ENCODE peak calls at places on chromosomes 1 and 21, in eight cellular contexts. One of them, this sample, is unnamed.

GRCh38 chr1:2105781-2106524 is 55.7 kb downstream of the PRKCZ start:
- DNase-seq in GM23338: no peak
- DNase-seq in body of pancreas: no peak
- DNase-seq in heart right ventricle: peak
- DNase-seq in effector memory CD4-positive, alpha-beta T cell: no peak
- DNase-seq in A549: no peak
- DNase-seq in prostate gland: no peak
- DNase-seq in mammary epithelial cell: no peak
- DNase-seq in this sample: no peak

GRCh38 chr1:48619529-48619928 is 147.5 kb upstream of the SPATA6 start:
- DNase-seq in effector memory CD4-positive, alpha-beta T cell: no peak
- DNase-seq in body of pancreas: no peak
- DNase-seq in A549: peak
- DNase-seq in heart right ventricle: peak
- DNase-seq in prostate gland: no peak
- DNase-seq in GM23338: peak
- DNase-seq in mammary epithelial cell: peak
- DNase-seq in this sample: no peak

GRCh38 chr1:205572426-205572825 is 59.4 kb downstream of the ELK4 start:
- DNase-seq in heart right ventricle: no peak
- DNase-seq in body of pancreas: no peak
- DNase-seq in mammary epithelial cell: no peak
- DNase-seq in prostate gland: no peak
- DNase-seq in GM23338: no peak
- DNase-seq in A549: no peak
- DNase-seq in effector memory CD4-positive, alpha-beta T cell: no peak
- DNase-seq in this sample: no peak

GRCh38 chr1:175591083-175591743 is 152.2 kb downstream of the TNR start:
- DNase-seq in effector memory CD4-positive, alpha-beta T cell: no peak
- DNase-seq in prostate gland: peak
- DNase-seq in GM23338: no peak
- DNase-seq in A549: no peak
- DNase-seq in body of pancreas: peak
- DNase-seq in mammary epithelial cell: no peak
- DNase-seq in heart right ventricle: peak
- DNase-seq in this sample: no peak

GRCh38 chr1:166700696-166701095 is 138.6 kb upstream of the POGK start:
- DNase-seq in effector memory CD4-positive, alpha-beta T cell: no peak
- DNase-seq in mammary epithelial cell: no peak
- DNase-seq in heart right ventricle: no peak
- DNase-seq in A549: no peak
- DNase-seq in prostate gland: no peak
- DNase-seq in GM23338: no peak
- DNase-seq in body of pancreas: no peak
- DNase-seq in this sample: no peak

GRCh38 chr21:44300262-44300959 is 558 bp downstream of the PFKL start:
- DNase-seq in body of pancreas: peak
- DNase-seq in prostate gland: peak
- DNase-seq in GM23338: peak
- DNase-seq in A549: peak
- DNase-seq in heart right ventricle: peak
- DNase-seq in mammary epithelial cell: peak
- DNase-seq in effector memory CD4-positive, alpha-beta T cell: peak
- DNase-seq in this sample: peak

GRCh38 chr1:241688940-241689368 is 36.9 kb downstream of the WDR64 start:
- DNase-seq in A549: no peak
- DNase-seq in mammary epithelial cell: peak
- DNase-seq in effector memory CD4-positive, alpha-beta T cell: no peak
- DNase-seq in heart right ventricle: no peak
- DNase-seq in body of pancreas: no peak
- DNase-seq in GM23338: no peak
- DNase-seq in prostate gland: no peak
- DNase-seq in this sample: no peak

GRCh38 chr21:34983680-34984086 is 65.4 kb downstream of the RUNX1 start:
- DNase-seq in heart right ventricle: no peak
- DNase-seq in effector memory CD4-positive, alpha-beta T cell: peak
- DNase-seq in body of pancreas: no peak
- DNase-seq in mammary epithelial cell: peak
- DNase-seq in A549: no peak
- DNase-seq in prostate gland: no peak
- DNase-seq in GM23338: no peak
- DNase-seq in this sample: no peak

GRCh38 chr1:30982937-30983336 is 74.4 kb upstream of the SDC3 start:
- DNase-seq in prostate gland: no peak
- DNase-seq in A549: no peak
- DNase-seq in GM23338: no peak
- DNase-seq in body of pancreas: peak
- DNase-seq in effector memory CD4-positive, alpha-beta T cell: no peak
- DNase-seq in heart right ventricle: no peak
- DNase-seq in mammary epithelial cell: no peak
- DNase-seq in this sample: no peak

GRCh38 chr1:203207751-203208150 is 21.2 kb upstream of the CHI3L1 start:
- DNase-seq in heart right ventricle: no peak
- DNase-seq in A549: no peak
- DNase-seq in effector memory CD4-positive, alpha-beta T cell: no peak
- DNase-seq in prostate gland: no peak
- DNase-seq in mammary epithelial cell: no peak
- DNase-seq in GM23338: no peak
- DNase-seq in body of pancreas: no peak
- DNase-seq in this sample: no peak

GRCh38 chr21:29025328-29025713 is 853 bp downstream of the USP16 start:
- DNase-seq in heart right ventricle: no peak
- DNase-seq in GM23338: peak
- DNase-seq in prostate gland: no peak
- DNase-seq in A549: no peak
- DNase-seq in body of pancreas: no peak
- DNase-seq in effector memory CD4-positive, alpha-beta T cell: no peak
- DNase-seq in mammary epithelial cell: peak
- DNase-seq in this sample: no peak

GRCh38 chr21:21688877-21689276 is 690.7 kb downstream of the NCAM2 start:
- DNase-seq in heart right ventricle: peak
- DNase-seq in body of pancreas: no peak
- DNase-seq in GM23338: peak
- DNase-seq in prostate gland: no peak
- DNase-seq in effector memory CD4-positive, alpha-beta T cell: no peak
- DNase-seq in A549: no peak
- DNase-seq in mammary epithelial cell: no peak
- DNase-seq in this sample: no peak

GRCh38 chr1:193432979-193433587 is 246.7 kb upstream of the B3GALT2 start:
- DNase-seq in mammary epithelial cell: no peak
- DNase-seq in A549: no peak
- DNase-seq in effector memory CD4-positive, alpha-beta T cell: no peak
- DNase-seq in prostate gland: no peak
- DNase-seq in body of pancreas: no peak
- DNase-seq in GM23338: no peak
- DNase-seq in heart right ventricle: no peak
- DNase-seq in this sample: no peak

GRCh38 chr1:161071886-161072371 is 2.2 kb upstream of the ARHGAP30 start:
- DNase-seq in GM23338: peak
- DNase-seq in prostate gland: peak
- DNase-seq in mammary epithelial cell: no peak
- DNase-seq in effector memory CD4-positive, alpha-beta T cell: peak
- DNase-seq in A549: peak
- DNase-seq in heart right ventricle: peak
- DNase-seq in body of pancreas: peak
- DNase-seq in this sample: peak

GRCh38 chr1:98674075-98674781 is 12.7 kb downstream of the SNX7 start:
- DNase-seq in A549: no peak
- DNase-seq in effector memory CD4-positive, alpha-beta T cell: no peak
- DNase-seq in heart right ventricle: no peak
- DNase-seq in prostate gland: no peak
- DNase-seq in GM23338: no peak
- DNase-seq in mammary epithelial cell: no peak
- DNase-seq in body of pancreas: no peak
- DNase-seq in this sample: no peak

GRCh38 chr1:228228601-228229074 is 20.8 kb downstream of the OBSCN start:
- DNase-seq in mammary epithelial cell: peak
- DNase-seq in GM23338: no peak
- DNase-seq in body of pancreas: no peak
- DNase-seq in heart right ventricle: no peak
- DNase-seq in prostate gland: no peak
- DNase-seq in effector memory CD4-positive, alpha-beta T cell: no peak
- DNase-seq in A549: peak
- DNase-seq in this sample: no peak

GRCh38 chr1:40711465-40712404 is 20.2 kb downstream of the NFYC start:
- DNase-seq in prostate gland: peak
- DNase-seq in effector memory CD4-positive, alpha-beta T cell: no peak
- DNase-seq in GM23338: no peak
- DNase-seq in A549: no peak
- DNase-seq in heart right ventricle: no peak
- DNase-seq in body of pancreas: peak
- DNase-seq in mammary epithelial cell: peak
- DNase-seq in this sample: no peak

GRCh38 chr1:1764876-1765478 is 13.3 kb downstream of the NADK start:
- DNase-seq in GM23338: no peak
- DNase-seq in heart right ventricle: no peak
- DNase-seq in effector memory CD4-positive, alpha-beta T cell: no peak
- DNase-seq in A549: no peak
- DNase-seq in prostate gland: no peak
- DNase-seq in mammary epithelial cell: no peak
- DNase-seq in body of pancreas: no peak
- DNase-seq in this sample: no peak

GRCh38 chr21:34202553-34203332 is 129.4 kb downstream of the MRPS6 start:
- DNase-seq in heart right ventricle: peak
- DNase-seq in GM23338: peak
- DNase-seq in mammary epithelial cell: no peak
- DNase-seq in body of pancreas: peak
- DNase-seq in prostate gland: no peak
- DNase-seq in effector memory CD4-positive, alpha-beta T cell: no peak
- DNase-seq in A549: no peak
- DNase-seq in this sample: no peak

GRCh38 chr1:59016390-59016789 is 232.5 kb upstream of the JUN start:
- DNase-seq in heart right ventricle: no peak
- DNase-seq in A549: no peak
- DNase-seq in GM23338: no peak
- DNase-seq in mammary epithelial cell: peak
- DNase-seq in body of pancreas: no peak
- DNase-seq in effector memory CD4-positive, alpha-beta T cell: no peak
- DNase-seq in prostate gland: no peak
- DNase-seq in this sample: no peak

DNA sequence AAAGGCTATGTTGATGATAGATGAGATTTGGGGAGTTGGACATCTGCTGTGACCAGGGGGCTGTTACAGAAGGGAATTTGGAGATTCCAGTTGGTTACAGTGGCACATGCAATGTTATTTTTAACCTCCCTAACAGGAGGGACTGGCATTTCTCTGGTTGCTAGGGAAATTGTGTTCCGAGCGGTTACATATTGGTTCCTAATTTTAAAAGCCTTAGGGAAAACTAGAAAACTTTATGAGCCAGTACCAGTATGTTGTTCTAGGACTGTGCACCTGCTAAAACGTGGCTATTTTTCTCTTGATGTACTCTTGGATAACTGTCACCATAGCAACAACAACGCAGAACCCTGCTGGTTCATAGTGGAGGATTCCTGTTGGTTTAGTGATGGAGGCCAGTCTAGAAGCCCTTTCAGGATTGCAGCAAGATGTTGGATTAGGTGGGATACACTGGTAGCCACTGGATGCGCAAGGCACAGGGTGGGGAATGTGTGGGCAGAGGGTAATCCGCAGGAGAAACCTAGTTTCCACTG is 69.0 kb upstream of the PGBD5 start:
- DNase-seq in heart right ventricle: no peak
- DNase-seq in effector memory CD4-positive, alpha-beta T cell: no peak
- DNase-seq in prostate gland: no peak
- DNase-seq in GM23338: no peak
- DNase-seq in A549: no peak
- DNase-seq in mammary epithelial cell: no peak
- DNase-seq in body of pancreas: peak
- DNase-seq in this sample: no peak
- H3K27ac ChIP-seq in heart right ventricle: no peak
- H3K27ac ChIP-seq in effector memory CD4-positive, alpha-beta T cell: no peak
- H3K27ac ChIP-seq in prostate gland: no peak
- H3K27ac ChIP-seq in GM23338: no peak
- H3K27ac ChIP-seq in A549: no peak
- H3K27ac ChIP-seq in mammary epithelial cell: no peak
- H3K27ac ChIP-seq in body of pancreas: peak
- H3K27ac ChIP-seq in this sample: no peak

GRCh38 chr1:151130837-151131586 is 15.4 kb downstream of the SEMA6C start:
- DNase-seq in GM23338: peak
- DNase-seq in heart right ventricle: peak
- DNase-seq in prostate gland: peak
- DNase-seq in mammary epithelial cell: peak
- DNase-seq in body of pancreas: peak
- DNase-seq in effector memory CD4-positive, alpha-beta T cell: peak
- DNase-seq in A549: no peak
- DNase-seq in this sample: peak
- H3K27ac ChIP-seq in GM23338: no peak
- H3K27ac ChIP-seq in heart right ventricle: peak
- H3K27ac ChIP-seq in prostate gland: no peak
- H3K27ac ChIP-seq in mammary epithelial cell: no peak
- H3K27ac ChIP-seq in body of pancreas: no peak
- H3K27ac ChIP-seq in effector memory CD4-positive, alpha-beta T cell: no peak
- H3K27ac ChIP-seq in A549: no peak
- H3K27ac ChIP-seq in this sample: no peak

DNA sequence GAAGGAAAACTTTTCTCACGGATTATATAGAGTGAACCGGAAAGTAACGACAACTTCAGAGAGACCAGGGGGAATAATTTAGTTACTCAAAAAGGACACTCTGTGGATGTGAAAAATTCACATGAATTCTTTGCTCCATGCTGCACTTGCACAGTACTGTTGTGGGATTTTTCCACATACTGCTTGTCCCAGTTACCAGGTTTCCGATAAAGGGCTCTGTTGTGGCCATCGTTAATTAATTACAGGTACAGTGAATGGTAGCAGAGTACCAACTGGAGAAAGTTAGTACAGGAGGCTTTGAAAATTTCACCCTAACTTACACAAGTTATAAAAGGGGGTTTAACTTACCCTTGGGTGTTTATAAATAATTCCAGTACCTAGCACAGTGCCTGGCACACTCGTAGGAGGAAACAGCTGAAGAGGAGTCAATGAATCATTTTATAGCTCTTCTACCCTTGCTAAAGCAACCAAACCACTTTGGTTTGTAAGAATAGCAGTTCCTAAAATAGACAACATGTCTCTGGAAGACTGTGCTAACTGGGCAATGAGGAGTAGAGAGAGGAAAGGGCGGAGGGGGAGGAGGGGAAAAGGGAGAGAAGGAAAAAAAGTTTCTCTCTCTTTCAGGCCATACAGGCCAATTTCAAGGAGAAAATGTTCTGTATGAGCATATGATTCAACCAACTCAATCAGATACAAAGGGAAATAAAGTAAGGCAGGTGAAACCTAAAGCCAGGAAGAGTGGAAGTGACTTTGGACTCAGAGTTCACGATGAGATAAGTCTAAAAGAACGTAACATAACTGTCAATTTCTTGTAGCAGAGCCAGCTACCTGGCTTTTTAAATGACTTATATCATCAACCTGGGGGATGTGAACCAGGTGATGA is 98.3 kb upstream of the MAGI3 start:
- DNase-seq in heart right ventricle: no peak
- DNase-seq in prostate gland: no peak
- DNase-seq in mammary epithelial cell: no peak
- DNase-seq in A549: no peak
- DNase-seq in effector memory CD4-positive, alpha-beta T cell: no peak
- DNase-seq in body of pancreas: peak
- DNase-seq in GM23338: no peak
- DNase-seq in this sample: no peak
- H3K27ac ChIP-seq in heart right ventricle: no peak
- H3K27ac ChIP-seq in prostate gland: no peak
- H3K27ac ChIP-seq in mammary epithelial cell: no peak
- H3K27ac ChIP-seq in A549: no peak
- H3K27ac ChIP-seq in effector memory CD4-positive, alpha-beta T cell: no peak
- H3K27ac ChIP-seq in body of pancreas: peak
- H3K27ac ChIP-seq in GM23338: no peak
- H3K27ac ChIP-seq in this sample: no peak

GRCh38 chr1:7253118-7253480 is 467.8 kb downstream of the CAMTA1 start:
- DNase-seq in body of pancreas: no peak
- DNase-seq in heart right ventricle: no peak
- DNase-seq in mammary epithelial cell: no peak
- DNase-seq in prostate gland: no peak
- DNase-seq in A549: no peak
- DNase-seq in GM23338: no peak
- DNase-seq in effector memory CD4-positive, alpha-beta T cell: no peak
- DNase-seq in this sample: no peak
- H3K27ac ChIP-seq in body of pancreas: no peak
- H3K27ac ChIP-seq in heart right ventricle: no peak
- H3K27ac ChIP-seq in mammary epithelial cell: no peak
- H3K27ac ChIP-seq in prostate gland: no peak
- H3K27ac ChIP-seq in A549: peak
- H3K27ac ChIP-seq in GM23338: no peak
- H3K27ac ChIP-seq in effector memory CD4-positive, alpha-beta T cell: no peak
- H3K27ac ChIP-seq in this sample: no peak

This sample was measured in CD8-positive, alpha-beta memory T cell.